ENCODE peak calls at places on chromosomes 11 and 22, in five cellular contexts. U is foreskin keratinocyte, R is lower lobe of right lung, E is fibroblast of lung, Z is cardiac muscle cell. S is an unnamed sample.

GRCh38 chr11:12813371-12814225 is 139.4 kb downstream of the TEAD1 start:
- DNase-seq in U (no peak), R (no peak), E (peak; percentile 81), Z (no peak), S (no peak)

GRCh38 chr11:105361651-105362050 is 222.1 kb upstream of the CARD18 start:
- DNase-seq in U (peak; percentile 56), R (no peak), E (no peak), Z (no peak), S (no peak)

GRCh38 chr11:132111341-132111740 is 740.9 kb downstream of the NTM start:
- DNase-seq in U (no peak), R (no peak), E (peak; percentile 38), Z (no peak), S (no peak)

GRCh38 chr11:35174666-35175065 is 35.7 kb downstream of the CD44 start:
- DNase-seq in U (no peak), R (no peak), E (peak; percentile 92), Z (no peak), S (no peak)

GRCh38 chr11:66265531-66266377 is 2.7 kb upstream of the RAB1B start:
- DNase-seq in U (no peak), R (no peak), E (no peak), Z (no peak), S (no peak)

GRCh38 chr11:116787436-116787785 is 412 bp downstream of the ZPR1 start:
- DNase-seq in U (no peak), R (no peak), E (no peak), Z (no peak), S (no peak)

GRCh38 chr11:129694538-129694937 is 121.1 kb upstream of the TMEM45B start:
- DNase-seq in U (no peak), R (no peak), E (no peak), Z (no peak), S (no peak)

GRCh38 chr11:2737226-2737590 is 37.4 kb upstream of the KCNQ1OT1 start:
- DNase-seq in U (no peak), R (no peak), E (no peak), Z (no peak), S (no peak)

GRCh38 chr22:50733521-50734342 is 4.3 kb upstream of the ACR start:
- DNase-seq in U (no peak), R (peak; percentile 39), E (peak; percentile 23), Z (no peak), S (no peak)

GRCh38 chr11:63023851-63024648 is 8.4 kb upstream of the SLC22A8 start:
- DNase-seq in U (no peak), R (peak; percentile 91), E (peak; percentile 44), Z (peak; percentile 87), S (peak; percentile 81)

GRCh38 chr22:25039255-25039654 is 86.7 kb downstream of the KIAA1671 start:
- DNase-seq in U (no peak), R (no peak), E (no peak), Z (no peak), S (no peak)

GRCh38 chr11:13297917-13298356 is 20.3 kb downstream of the BMAL1 start:
- DNase-seq in U (no peak), R (peak; percentile 74), E (no peak), Z (no peak), S (no peak)

GRCh38 chr11:116108161-116108560 is 603.9 kb upstream of the CADM1 start:
- DNase-seq in U (no peak), R (no peak), E (peak; percentile 11), Z (no peak), S (no peak)

GRCh38 chr11:79100093-79100704 is 340.6 kb downstream of the TENM4 start:
- DNase-seq in U (no peak), R (no peak), E (peak; percentile 51), Z (peak; percentile 46), S (no peak)

GRCh38 chr11:7694953-7695271 is 11.4 kb downstream of the OVCH2 start:
- DNase-seq in U (no peak), R (no peak), E (no peak), Z (no peak), S (no peak)

GRCh38 chr22:30113494-30113893 is 33.2 kb downstream of the HORMAD2 start:
- DNase-seq in U (no peak), R (no peak), E (no peak), Z (no peak), S (no peak)

GRCh38 chr11:26719289-26719688 is 2.6 kb downstream of the SLC5A12 start:
- DNase-seq in U (no peak), R (no peak), E (no peak), Z (no peak), S (no peak)

GRCh38 chr11:77819921-77820564 is 479 bp downstream of the RSF1 start:
- DNase-seq in U (no peak), R (peak; percentile 66), E (peak; percentile 51), Z (peak; percentile 80), S (peak; percentile 14)

GRCh38 chr11:44623716-44624491 is 58.4 kb downstream of the CD82 start:
- DNase-seq in U (no peak), R (no peak), E (peak; percentile 50), Z (no peak), S (peak; percentile 29)

GRCh38 chr11:34053161-34053686 is 1.7 kb downstream of the CAPRIN1 start:
- DNase-seq in U (no peak), R (peak; percentile 87), E (peak; percentile 77), Z (peak; percentile 80), S (peak; percentile 75)

GRCh38 chr11:21472256-21472655 is 720.6 kb upstream of the ANO5 start:
- DNase-seq in U (peak; percentile 32), R (no peak), E (peak; percentile 1), Z (no peak), S (no peak)

GRCh38 chr11:105720096-105720495 is 110.2 kb downstream of the GRIA4 start:
- DNase-seq in U (no peak), R (no peak), E (no peak), Z (no peak), S (no peak)

GRCh38 chr11:103528596-103528995 is 419.4 kb downstream of the DYNC2H1 start:
- DNase-seq in U (no peak), R (no peak), E (peak; percentile 47), Z (no peak), S (no peak)
- H3K27ac ChIP-seq in U (no peak overlapping the region), R (no peak overlapping the region), E (no peak overlapping the region), Z (no peak overlapping the region), S (no peak overlapping the region)

GRCh38 chr22:37273846-37274225 is 8.5 kb upstream of the CYTH4 start:
- DNase-seq in U (no peak), R (peak; percentile 22), E (no peak), Z (no peak), S (no peak)
- H3K27me3 ChIP-seq in U (peaks cover 11% of the 10 kb centered on the region), R (no peaks in the 10 kb centered on the region), E (peaks cover 4% of the 10 kb centered on the region), Z (no peaks in the 10 kb centered on the region), S (no peaks in the 10 kb centered on the region)

DNA sequence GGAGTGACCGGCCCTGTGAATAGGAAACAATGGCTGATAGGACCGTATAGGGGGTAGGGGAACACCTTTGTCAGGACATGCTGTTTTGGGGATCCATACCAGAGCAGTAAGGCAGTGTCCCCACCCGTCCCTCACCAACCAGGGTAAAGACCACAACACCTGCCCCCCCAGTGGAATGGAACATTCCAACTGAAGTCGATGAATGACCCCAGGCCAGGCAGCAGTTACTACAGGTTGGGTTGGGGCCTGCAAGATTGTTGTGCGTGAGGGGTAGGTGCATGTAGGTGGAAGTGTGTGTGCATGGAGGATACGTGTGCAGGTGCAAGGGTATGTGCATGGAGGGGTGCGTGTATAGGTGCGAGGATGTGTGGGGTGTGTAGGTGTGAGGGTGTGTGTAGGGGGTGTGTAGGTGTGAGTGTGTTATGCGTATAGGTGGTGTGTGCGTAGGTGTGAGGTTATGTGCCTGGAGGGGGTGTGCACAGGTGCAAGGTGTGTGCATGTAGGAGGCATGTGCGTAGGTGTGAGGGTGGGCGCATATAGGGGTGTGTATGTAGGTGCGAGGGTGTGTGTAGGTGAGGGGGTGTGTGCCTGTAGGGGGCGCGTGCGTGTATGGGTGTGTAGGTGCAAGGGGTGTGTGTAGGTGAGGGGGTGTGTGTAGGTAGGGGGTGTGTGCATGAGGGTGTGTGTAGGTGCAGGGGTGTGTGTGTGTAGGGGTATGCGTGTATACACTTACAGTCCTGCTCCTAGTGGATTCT is 32.9 kb downstream of the PISD start:
- DNase-seq in U (no peak), R (peak; percentile 20), E (no peak), Z (no peak), S (no peak)
- TF ChIP-seq CTCF in U (peak; percentile 13), R (no peak), E (no peak), Z (no peak), S (no peak)

GRCh38 chr11:47350315-47350714 is 2.2 kb downstream of the MYBPC3 start:
- DNase-seq in U (no peak), R (no peak), E (no peak), Z (no peak), S (no peak)

GRCh38 chr11:47352556-47352955 is at the start of gene MYBPC3:
- DNase-seq in U (no peak), R (no peak), E (no peak), Z (peak; percentile 87), S (no peak)

GRCh38 chr11:47349521-47350095 is 2.9 kb downstream of the MYBPC3 start:
- DNase-seq in U (no peak), R (no peak), E (no peak), Z (no peak), S (no peak)

GRCh38 chr11:47348859-47349258 is 3.6 kb downstream of the MYBPC3 start:
- DNase-seq in U (no peak), R (no peak), E (no peak), Z (no peak), S (no peak)

DNA sequence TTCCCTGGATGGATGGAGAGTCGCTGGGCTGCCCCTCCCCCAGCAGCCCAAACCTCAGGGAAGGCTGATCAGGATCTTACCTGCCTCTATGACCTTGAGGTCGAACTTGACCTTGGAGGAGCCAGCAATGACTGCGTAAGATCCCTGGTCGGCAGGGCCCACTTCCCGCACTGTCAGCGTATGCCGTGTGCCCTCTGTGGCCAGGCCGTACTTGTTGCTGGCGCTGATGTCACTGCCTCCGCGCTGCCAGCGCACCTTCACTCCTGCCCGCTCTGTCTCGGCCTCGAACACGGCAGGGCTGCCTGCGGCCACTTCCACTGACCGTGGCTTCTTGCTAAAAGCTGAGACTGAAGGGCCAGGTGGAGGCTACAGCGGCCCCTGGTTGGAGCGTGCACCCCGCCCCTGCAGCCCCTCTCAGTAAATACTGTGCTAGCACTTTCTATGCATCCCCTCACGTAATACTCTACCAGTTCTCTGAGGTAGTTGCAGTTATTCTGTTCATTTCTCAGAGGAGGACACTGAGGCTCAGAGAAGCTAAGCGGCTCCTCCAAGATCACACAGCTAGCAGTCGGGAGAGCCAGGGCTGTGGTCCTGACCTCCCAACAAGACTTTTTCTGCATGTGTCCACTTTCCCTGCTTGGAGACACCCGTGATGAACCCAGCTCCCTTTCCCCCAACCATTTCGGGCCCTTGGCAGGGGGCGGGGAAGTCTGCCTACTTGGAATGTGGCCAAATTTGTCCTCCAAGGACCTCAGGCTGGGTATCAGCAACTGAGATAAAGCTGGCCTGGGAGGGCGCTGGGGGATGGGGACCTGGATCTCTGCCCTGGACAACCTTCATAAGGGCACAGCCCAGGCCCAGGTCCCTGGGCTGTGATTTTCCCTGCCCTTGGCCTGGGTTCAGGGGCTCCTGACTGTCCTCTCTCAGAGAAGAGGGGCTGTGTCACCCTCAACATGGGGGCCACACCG is 1.1 kb downstream of the MYBPC3 start:
- DNase-seq in U (no peak), R (no peak), E (no peak), Z (peak; percentile 89), S (no peak)
- H3K27ac ChIP-seq in U (no peak overlapping the region), R (no peak overlapping the region), E (no peak overlapping the region), Z (peak overlapping the region; percentile 96), S (no peak overlapping the region)

S was measured in CD4-positive, alpha-beta T cell.